ENCODE peak calls at places on chromosomes 3 and 15, in eight cellular contexts. M, Q, L, I, Y, F, Z and G are unnamed samples.

GRCh38 chr3:52112056-52112455 is 42.2 kb downstream of the POC1A start:
- DNase-seq in F (no peak), Y (no peak), Q (no peak), Z (no peak), L (peak), I (no peak), M (no peak), G (no peak)

GRCh38 chr3:189773056-189773455 is 141.9 kb downstream of the TP63 start:
- DNase-seq in Q (no peak), I (no peak), M (no peak), F (no peak), L (no peak), Z (peak), Y (peak), G (no peak)

GRCh38 chr3:66452247-66453040 is 48.4 kb downstream of the LRIG1 start:
- DNase-seq in M (no peak), I (no peak), Z (peak), Y (no peak), Q (no peak), F (peak), L (no peak), G (no peak)

GRCh38 chr3:73683706-73684105 is 59.0 kb upstream of the PDZRN3 start:
- DNase-seq in Y (no peak), I (no peak), M (no peak), F (no peak), L (no peak), Q (no peak), Z (no peak), G (no peak)

GRCh38 chr3:38960953-38961622 is 90.7 kb downstream of the SCN11A start:
- DNase-seq in L (no peak), I (peak), Q (peak), Z (peak), F (no peak), M (no peak), Y (peak), G (peak)

GRCh38 chr3:159236306-159236705 is 434.5 kb downstream of the MFSD1 start:
- DNase-seq in L (no peak), I (no peak), Z (no peak), M (no peak), Y (peak), F (no peak), Q (no peak), G (no peak)

GRCh38 chr15:92394327-92395175 is 870 bp downstream of the ST8SIA2 start:
- DNase-seq in F (no peak), L (no peak), Y (peak), I (no peak), Q (no peak), M (no peak), Z (no peak), G (no peak)

GRCh38 chr3:172630316-172630715 is 80.6 kb downstream of the NCEH1 start:
- DNase-seq in F (no peak), Q (no peak), L (no peak), Z (peak), Y (no peak), M (no peak), I (no peak), G (no peak)

GRCh38 chr3:65048151-65048550 is 360.4 kb upstream of the ADAMTS9 start:
- DNase-seq in M (no peak), L (no peak), F (no peak), Z (no peak), Q (no peak), I (no peak), Y (no peak), G (no peak)

GRCh38 chr3:123143669-123144411 is 57.9 kb upstream of the SEC22A start:
- DNase-seq in Z (no peak), Y (peak), M (peak), Q (no peak), L (no peak), I (no peak), F (no peak), G (no peak)

GRCh38 chr15:86444527-86444926 is 364.9 kb downstream of the AGBL1 start:
- DNase-seq in F (no peak), L (no peak), Z (no peak), Y (no peak), M (no peak), Q (no peak), I (no peak), G (no peak)

GRCh38 chr3:30399394-30400181 is 206.8 kb upstream of the TGFBR2 start:
- DNase-seq in I (no peak), L (no peak), Z (peak), Y (peak), Q (no peak), F (no peak), M (no peak), G (no peak)

GRCh38 chr15:93027413-93027812 is 61.6 kb downstream of the RGMA start:
- DNase-seq in Y (no peak), I (no peak), M (no peak), F (no peak), L (peak), Z (peak), Q (no peak), G (no peak)

GRCh38 chr3:155556531-155556930 is 188.3 kb downstream of the PLCH1 start:
- DNase-seq in Q (no peak), I (no peak), M (no peak), Z (no peak), Y (no peak), F (no peak), L (no peak), G (no peak)

GRCh38 chr15:74259324-74259712 is 23.2 kb downstream of the CCDC33 start:
- DNase-seq in Z (no peak), L (no peak), F (no peak), Y (no peak), M (no peak), I (no peak), Q (no peak), G (no peak)

GRCh38 chr3:32901005-32901932 is 50.2 kb upstream of the CCR4 start:
- DNase-seq in Y (no peak), M (no peak), I (no peak), L (no peak), Z (no peak), Q (no peak), F (no peak), G (no peak)

GRCh38 chr3:129793356-129793755 is 100.2 kb downstream of the TMCC1 start:
- DNase-seq in Y (no peak), M (no peak), I (no peak), L (no peak), F (no peak), Q (no peak), Z (no peak), G (peak)

GRCh38 chr3:117200962-117201361 is 491.4 kb downstream of the TUSC7 start:
- DNase-seq in L (no peak), Y (no peak), I (no peak), F (no peak), M (no peak), Z (no peak), Q (no peak), G (no peak)

GRCh38 chr3:31220431-31220830 is 312.3 kb upstream of the STT3B start:
- DNase-seq in F (no peak), L (no peak), Y (no peak), M (no peak), I (no peak), Z (no peak), Q (no peak), G (no peak)

GRCh38 chr15:38300395-38300794 is 47.8 kb downstream of the SPRED1 start:
- DNase-seq in Q (no peak), F (no peak), L (no peak), Y (peak), Z (peak), I (no peak), M (no peak), G (no peak)

GRCh38 chr3:12046406-12046805 is 42.2 kb downstream of the SYN2 start:
- DNase-seq in I (no peak), Q (no peak), Z (peak), F (no peak), M (no peak), L (no peak), Y (peak), G (no peak)

GRCh38 chr3:194986208-194987043 is 284.5 kb downstream of the XXYLT1 start:
- DNase-seq in Y (peak), Z (no peak), Q (no peak), L (no peak), I (no peak), M (no peak), F (no peak), G (no peak)

GRCh38 chr3:42635111-42635510 is 18.4 kb upstream of the ZBTB47 start:
- DNase-seq in L (no peak), M (no peak), F (no peak), I (no peak), Q (no peak), Z (peak), Y (peak), G (no peak)

GRCh38 chr3:192409203-192409837 is 318.0 kb downstream of the FGF12 start:
- DNase-seq in Y (peak), L (peak), I (no peak), F (peak), M (peak), Z (peak), Q (no peak), G (peak)

GRCh38 chr3:40930131-40930538 is 269.2 kb upstream of the CTNNB1 start:
- DNase-seq in F (no peak), M (peak), L (no peak), I (peak), Z (no peak), Q (no peak), Y (no peak), G (no peak)
- TF ChIP-seq CTCF in F (no peak), M (no peak), L (no peak), I (no peak), Z (no peak), Q (no peak), Y (no peak), G (no peak)

DNA sequence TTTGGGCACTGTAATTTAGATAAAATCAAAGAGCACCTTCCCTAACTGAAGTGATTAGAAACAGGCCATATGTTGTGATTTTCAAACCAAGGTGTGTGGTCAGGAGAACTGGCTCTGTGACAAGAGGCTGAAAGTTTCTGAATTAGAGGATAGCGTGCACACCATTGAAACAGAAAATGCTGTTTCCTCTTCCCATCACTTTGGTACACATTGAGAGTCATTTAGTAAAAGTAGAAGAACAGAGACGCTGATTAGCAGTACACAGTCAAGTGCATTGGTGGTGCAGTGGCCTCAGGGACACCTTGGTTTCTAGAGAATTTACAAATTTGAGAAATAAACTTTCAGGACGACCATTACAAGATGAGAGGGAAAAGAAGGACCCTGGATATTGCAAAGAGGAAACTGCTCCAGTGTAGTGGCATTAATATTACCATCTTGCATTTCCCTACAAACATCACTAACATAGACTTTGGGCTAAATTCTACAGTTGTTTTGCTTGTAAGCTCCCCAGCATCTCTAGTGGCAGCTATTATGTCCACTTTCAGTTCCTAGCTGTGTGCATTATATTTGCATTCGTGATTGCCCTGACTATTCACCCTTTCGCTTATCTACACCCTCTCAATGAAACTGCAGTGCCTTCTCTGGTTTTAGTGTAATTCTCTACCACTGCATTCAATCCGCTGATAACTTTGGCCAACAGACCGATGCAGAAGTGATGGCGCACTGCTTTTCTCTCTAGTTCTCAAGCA is 728.1 kb upstream of the GRM7 start:
- DNase-seq in I (no peak), Y (no peak), L (no peak), Z (no peak), F (no peak), Q (no peak), M (no peak), G (no peak)
- TF ChIP-seq CTCF in I (no peak), Y (no peak), L (no peak), Z (no peak), F (no peak), Q (no peak), M (no peak), G (no peak)

DNA sequence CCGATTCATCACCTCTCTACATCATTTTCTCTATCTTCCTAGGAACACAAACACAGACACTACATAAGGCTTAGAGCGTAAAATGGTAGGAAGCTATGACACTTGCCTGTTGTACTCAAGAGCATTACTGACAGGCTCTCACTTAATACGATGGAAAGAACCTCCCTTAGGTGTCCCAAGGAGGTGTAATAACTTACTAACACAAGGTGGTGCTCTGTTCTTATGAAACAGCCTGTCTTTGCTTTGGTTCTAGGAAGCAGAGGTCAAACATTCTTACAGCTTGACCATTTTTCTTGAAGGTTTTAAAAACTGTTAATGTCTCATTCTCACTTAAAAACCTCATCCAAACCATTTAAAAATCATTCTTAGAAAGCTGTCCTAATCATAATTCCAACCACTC is 317.9 kb upstream of the AGTR1 start:
- DNase-seq in Q (no peak), M (no peak), Y (peak), I (no peak), Z (peak), F (no peak), L (no peak), G (peak)
- TF ChIP-seq CTCF in Q (no peak), M (peak), Y (peak), I (peak), Z (peak), F (no peak), L (peak), G (no peak)

DNA sequence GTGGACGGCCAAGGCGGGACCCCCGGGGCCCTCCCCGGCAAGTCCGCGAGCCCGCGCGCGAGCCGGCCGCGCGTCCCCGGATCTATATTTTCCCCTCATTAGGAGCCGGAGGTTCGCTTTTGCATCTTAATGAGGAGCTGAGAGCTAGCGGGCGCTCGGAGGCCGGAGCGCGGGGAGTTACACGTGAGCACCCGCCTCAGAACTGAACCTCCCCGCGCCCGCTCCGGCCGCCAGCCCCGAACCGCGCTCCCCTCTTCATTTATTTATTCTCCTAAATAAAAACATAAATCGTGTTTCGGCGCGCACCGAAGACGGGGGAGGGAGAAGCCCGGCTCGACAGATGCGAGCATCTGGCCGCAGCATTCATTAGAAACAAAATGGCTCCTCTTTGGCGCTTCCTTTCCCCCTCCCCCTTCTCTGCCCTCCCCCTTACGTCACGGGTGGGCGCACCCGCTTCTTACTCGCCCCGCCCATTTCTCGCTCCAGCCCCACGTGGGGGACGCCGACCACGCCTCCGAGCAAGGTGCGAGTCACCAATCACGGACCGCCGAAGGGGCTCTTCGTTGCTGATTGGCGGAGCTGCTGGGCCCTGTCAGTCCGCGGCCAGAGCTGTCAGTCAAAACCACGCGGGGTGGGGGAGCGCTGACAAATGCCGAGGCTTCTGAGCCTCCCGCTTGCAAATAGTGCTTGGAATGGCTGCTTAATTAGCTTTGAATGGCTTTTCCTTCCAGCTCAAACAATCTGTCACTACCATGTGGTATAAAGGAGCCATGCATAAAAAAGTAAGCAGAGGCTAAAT is 1.6 kb upstream of the TLE3 start:
- DNase-seq in Y (peak), I (peak), F (peak), L (peak), Q (peak), M (peak), Z (peak), G (peak)
- TF ChIP-seq CTCF in Y (no peak), I (no peak), F (no peak), L (no peak), Q (no peak), M (no peak), Z (no peak), G (no peak)

GRCh38 chr3:18127181-18127863 is 297.8 kb downstream of the SATB1 start:
- DNase-seq in Y (no peak), Z (no peak), M (no peak), F (no peak), L (no peak), I (no peak), Q (peak), G (peak)
- TF ChIP-seq CTCF in Y (no peak), Z (no peak), M (no peak), F (no peak), L (no peak), I (no peak), Q (peak), G (peak)

DNA sequence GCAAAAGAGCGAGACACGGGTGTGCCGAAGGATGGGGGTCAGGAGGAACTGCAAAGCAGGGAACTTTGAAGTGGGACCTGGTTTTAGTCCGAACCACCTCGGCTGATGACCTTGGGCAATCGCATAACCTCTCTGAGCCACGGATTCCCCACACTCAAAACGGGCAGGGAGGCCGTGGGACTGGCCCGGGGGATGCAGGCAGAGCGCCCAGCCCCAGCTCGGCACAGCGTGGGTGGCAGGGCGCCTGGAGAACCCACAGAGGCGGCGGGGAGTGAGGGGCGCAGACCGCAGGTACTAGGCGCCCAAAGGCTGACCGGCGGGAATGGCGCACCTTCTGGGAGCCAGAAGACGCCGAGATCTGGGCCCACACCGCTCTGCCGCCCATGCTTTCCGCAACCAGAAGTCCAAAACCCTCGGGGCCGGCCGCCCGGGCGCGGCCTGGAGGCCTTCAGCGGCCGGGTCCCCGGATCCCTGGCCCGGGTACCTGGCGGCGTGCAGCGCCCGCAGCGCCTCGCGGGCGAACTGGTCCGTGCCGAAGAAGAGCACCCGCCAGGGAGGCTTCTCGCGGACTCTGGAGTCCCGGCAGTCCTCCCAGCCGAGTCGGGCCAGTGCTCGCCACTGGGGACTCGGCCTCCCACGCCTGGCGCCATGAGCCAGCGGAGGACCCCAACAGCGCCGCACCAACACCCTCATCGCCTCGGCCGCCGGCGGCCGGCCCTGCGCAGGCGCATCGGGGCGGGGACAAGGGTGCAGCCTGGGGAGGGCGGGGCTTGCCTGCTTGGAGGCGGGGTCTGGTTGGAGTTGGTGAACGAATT is at the start of gene MTFMT:
- DNase-seq in L (peak), I (peak), M (peak), Y (peak), Q (peak), F (peak), Z (peak), G (peak)
- TF ChIP-seq CTCF in L (no peak), I (no peak), M (no peak), Y (no peak), Q (no peak), F (no peak), Z (no peak), G (no peak)